ENCODE peak calls at places on chromosomes 3 and 15, in eight cellular contexts. H is LHCN-M2; A is NCI-H345; Z is AG08395; P is endothelial cell; G is CD8-positive, alpha-beta memory T cell; R is head of caudate nucleus; N is AG08396. O is an unnamed sample.

GRCh38 chr3:195766671-195767070 is 45.1 kb downstream of the MUC4 start:
- DNase-seq in Z (no peak), P (no peak), R (no peak), N (no peak), A (no peak), G (no peak), H (no peak), O (no peak)

GRCh38 chr3:183260167-183260904 is 7.3 kb downstream of the B3GNT5 start:
- DNase-seq in P (no peak), A (no peak), G (no peak), H (no peak), N (no peak), R (no peak), Z (no peak), O (no peak)

GRCh38 chr15:50798684-50799083 is 33.2 kb upstream of the SPPL2A start:
- DNase-seq in H (peak), N (no peak), G (no peak), R (no peak), A (no peak), Z (no peak), P (no peak), O (no peak)

GRCh38 chr3:15778332-15778858 is 19.4 kb downstream of the ANKRD28 start:
- DNase-seq in A (no peak), H (no peak), P (no peak), G (no peak), Z (no peak), N (no peak), R (no peak), O (no peak)

GRCh38 chr15:56910801-56911200 is 7.6 kb upstream of the TCF12 start:
- DNase-seq in G (no peak), R (no peak), A (no peak), P (no peak), Z (no peak), H (no peak), N (no peak), O (no peak)

GRCh38 chr3:194136519-194137313 is 768 bp downstream of the HES1 start:
- DNase-seq in P (peak), R (peak), Z (peak), H (peak), G (peak), N (peak), A (peak), O (peak)

GRCh38 chr3:48425281-48425812 is 4.5 kb downstream of the PLXNB1 start:
- DNase-seq in A (no peak), P (no peak), N (no peak), G (no peak), R (peak), H (no peak), Z (no peak), O (no peak)

GRCh38 chr3:142779591-142779990 is 55.8 kb downstream of the TRPC1 start:
- DNase-seq in P (no peak), A (no peak), G (no peak), Z (no peak), H (peak), R (no peak), N (no peak), O (no peak)

GRCh38 chr3:66220066-66220465 is 735 bp upstream of the SLC25A26 start:
- DNase-seq in Z (no peak), A (no peak), N (no peak), G (no peak), P (no peak), H (no peak), R (no peak), O (no peak)

GRCh38 chr3:141087071-141087824 is 36.1 kb downstream of the SPSB4 start:
- DNase-seq in A (no peak), N (no peak), G (no peak), Z (no peak), H (peak), R (no peak), P (no peak), O (no peak)

GRCh38 chr3:53167418-53168174 is 6.6 kb downstream of the PRKCD start:
- DNase-seq in N (no peak), P (no peak), H (no peak), G (no peak), R (peak), A (no peak), Z (no peak), O (no peak)

GRCh38 chr3:127679534-127680145 is 6.9 kb downstream of the ABTB1 start:
- DNase-seq in R (no peak), N (no peak), A (no peak), Z (no peak), G (no peak), H (no peak), P (peak), O (no peak)

GRCh38 chr3:129213238-129213637 is 29.5 kb upstream of the CNBP start:
- DNase-seq in G (no peak), N (no peak), P (no peak), Z (no peak), H (no peak), A (no peak), R (no peak), O (no peak)

GRCh38 chr3:163939926-163940325 is 1138.4 kb downstream of the SI start:
- DNase-seq in Z (no peak), A (no peak), H (peak), G (no peak), P (no peak), R (no peak), N (no peak), O (no peak)

GRCh38 chr15:58361291-58361759 is 70.5 kb upstream of the LIPC start:
- DNase-seq in A (peak), N (peak), H (peak), Z (peak), R (no peak), G (no peak), P (no peak), O (no peak)

GRCh38 chr3:41095702-41096101 is 103.6 kb upstream of the CTNNB1 start:
- DNase-seq in A (no peak), H (no peak), N (no peak), R (no peak), G (no peak), Z (no peak), P (no peak), O (no peak)

GRCh38 chr3:194577985-194578905 is 55.0 kb downstream of the TMEM44 start:
- DNase-seq in A (no peak), R (peak), N (peak), P (no peak), G (no peak), Z (peak), H (peak), O (no peak)

GRCh38 chr15:101305820-101306255 is 10.8 kb upstream of the SNRPA1 start:
- DNase-seq in A (no peak), H (no peak), N (no peak), P (no peak), Z (no peak), R (no peak), G (no peak), O (no peak)

GRCh38 chr3:181103605-181104004 is 114.1 kb upstream of the DNAJC19 start:
- DNase-seq in N (no peak), Z (no peak), P (peak), G (no peak), R (no peak), H (no peak), A (peak), O (peak)

GRCh38 chr3:14900881-14901873 is 46.2 kb upstream of the NR2C2 start:
- DNase-seq in P (no peak), A (no peak), Z (no peak), G (no peak), N (no peak), H (no peak), R (no peak), O (no peak)

GRCh38 chr3:128505771-128506170 is 12.8 kb upstream of the GATA2 start:
- DNase-seq in R (no peak), Z (no peak), H (peak), A (no peak), G (no peak), N (no peak), P (no peak), O (no peak)

GRCh38 chr3:64343692-64344440 is 118.6 kb upstream of the PRICKLE2 start:
- DNase-seq in H (no peak), G (no peak), Z (peak), R (no peak), N (no peak), P (no peak), A (no peak), O (no peak)

GRCh38 chr3:159765860-159766294 is 222.8 kb upstream of the IL12A start:
- DNase-seq in G (no peak), Z (no peak), A (no peak), H (no peak), N (no peak), R (no peak), P (no peak), O (peak)

GRCh38 chr15:63909819-63910437 is 76.2 kb upstream of the HERC1 start:
- DNase-seq in H (peak), Z (peak), G (no peak), A (no peak), P (no peak), R (no peak), N (peak), O (no peak)

GRCh38 chr3:14988988-14989394 is 41.6 kb downstream of the NR2C2 start:
- DNase-seq in Z (no peak), A (no peak), H (no peak), P (no peak), R (no peak), N (no peak), G (peak), O (peak)

GRCh38 chr3:8201886-8202285 is 299.7 kb upstream of the LMCD1 start:
- DNase-seq in R (no peak), P (no peak), G (no peak), A (peak), N (no peak), Z (no peak), H (peak), O (peak)

GRCh38 chr3:31077826-31078225 is 183.4 kb upstream of the GADL1 start:
- DNase-seq in P (no peak), R (no peak), H (peak), N (no peak), G (no peak), A (no peak), Z (no peak), O (no peak)

GRCh38 chr3:143672396-143673165 is 175.7 kb downstream of the SLC9A9 start:
- DNase-seq in N (no peak), Z (no peak), A (no peak), R (peak), P (no peak), G (no peak), H (no peak), O (peak)

GRCh38 chr3:151008699-151009098 is 36.2 kb upstream of the CLRN1 start:
- DNase-seq in Z (peak), R (peak), H (peak), G (no peak), N (peak), P (no peak), A (no peak), O (peak)

GRCh38 chr15:68755731-68756130 is 65.0 kb downstream of the ANP32A start:
- DNase-seq in G (no peak), A (no peak), P (no peak), H (no peak), N (no peak), Z (no peak), R (no peak), O (no peak)

GRCh38 chr15:29925227-29926082 is 103.2 kb upstream of the TJP1 start:
- DNase-seq in R (peak), H (peak), P (peak), N (peak), A (no peak), G (no peak), Z (peak), O (no peak)

GRCh38 chr15:83365370-83365938 is 81.0 kb upstream of the BNC1 start:
- DNase-seq in N (peak), H (peak), Z (peak), A (no peak), P (peak), G (no peak), R (peak), O (no peak)

GRCh38 chr3:49343163-49343562 is 3.3 kb upstream of the USP4 start:
- DNase-seq in G (no peak), H (no peak), Z (no peak), N (no peak), R (no peak), P (no peak), A (no peak), O (no peak)

GRCh38 chr3:169812844-169813677 is at the start of the genes LRRC34 and LRRIQ4:
- DNase-seq in R (peak), H (peak), P (peak), Z (peak), A (peak), G (peak), N (peak), O (peak)

O was measured in NCI-H146.